ENCODE peak calls at places on chromosomes 2 and 18, in four cellular contexts. One of them, this sample, is unnamed.

GRCh38 chr2:239601201-239601851 is 200.5 kb upstream of the HDAC4 start:
- DNase-seq in dorsolateral prefrontal cortex: no peak
- DNase-seq in stimulated activated CD4-positive, alpha-beta T cell treated with anti-CD3 and anti-CD28 coated beads, Interleukin-15, amount 100 ng/mL, for 1 hour: no peak
- DNase-seq in effector memory CD4-positive, alpha-beta T cell: no peak
- DNase-seq in this sample: no peak

GRCh38 chr2:158125756-158126498 is 24.3 kb downstream of the UPP2 start:
- DNase-seq in dorsolateral prefrontal cortex: no peak
- DNase-seq in stimulated activated CD4-positive, alpha-beta T cell treated with anti-CD3 and anti-CD28 coated beads, Interleukin-15, amount 100 ng/mL, for 1 hour: no peak
- DNase-seq in effector memory CD4-positive, alpha-beta T cell: no peak
- DNase-seq in this sample: no peak

GRCh38 chr2:188902906-188903305 is 71.3 kb upstream of the COL3A1 start:
- DNase-seq in dorsolateral prefrontal cortex: no peak
- DNase-seq in stimulated activated CD4-positive, alpha-beta T cell treated with anti-CD3 and anti-CD28 coated beads, Interleukin-15, amount 100 ng/mL, for 1 hour: no peak
- DNase-seq in effector memory CD4-positive, alpha-beta T cell: no peak
- DNase-seq in this sample: no peak

GRCh38 chr2:150644298-150645067 is 157.0 kb upstream of the RND3 start:
- DNase-seq in dorsolateral prefrontal cortex: no peak
- DNase-seq in stimulated activated CD4-positive, alpha-beta T cell treated with anti-CD3 and anti-CD28 coated beads, Interleukin-15, amount 100 ng/mL, for 1 hour: no peak
- DNase-seq in effector memory CD4-positive, alpha-beta T cell: no peak
- DNase-seq in this sample: no peak

GRCh38 chr2:19689769-19690168 is 212.0 kb downstream of the TTC32 start:
- DNase-seq in dorsolateral prefrontal cortex: no peak
- DNase-seq in stimulated activated CD4-positive, alpha-beta T cell treated with anti-CD3 and anti-CD28 coated beads, Interleukin-15, amount 100 ng/mL, for 1 hour: no peak
- DNase-seq in effector memory CD4-positive, alpha-beta T cell: no peak
- DNase-seq in this sample: no peak

GRCh38 chr2:26674002-26674751 is 18.3 kb upstream of the KCNK3 start:
- DNase-seq in dorsolateral prefrontal cortex: no peak
- DNase-seq in stimulated activated CD4-positive, alpha-beta T cell treated with anti-CD3 and anti-CD28 coated beads, Interleukin-15, amount 100 ng/mL, for 1 hour: no peak
- DNase-seq in effector memory CD4-positive, alpha-beta T cell: no peak
- DNase-seq in this sample: no peak

GRCh38 chr2:241199286-241199685 is 10.8 kb downstream of the ANO7 start:
- DNase-seq in dorsolateral prefrontal cortex: no peak
- DNase-seq in stimulated activated CD4-positive, alpha-beta T cell treated with anti-CD3 and anti-CD28 coated beads, Interleukin-15, amount 100 ng/mL, for 1 hour: no peak
- DNase-seq in effector memory CD4-positive, alpha-beta T cell: no peak
- DNase-seq in this sample: no peak

GRCh38 chr2:108834620-108835019 is 48.0 kb downstream of the CCDC138 start:
- DNase-seq in dorsolateral prefrontal cortex: no peak
- DNase-seq in stimulated activated CD4-positive, alpha-beta T cell treated with anti-CD3 and anti-CD28 coated beads, Interleukin-15, amount 100 ng/mL, for 1 hour: no peak
- DNase-seq in effector memory CD4-positive, alpha-beta T cell: no peak
- DNase-seq in this sample: no peak

GRCh38 chr2:23563673-23564617 is 179.0 kb downstream of the KLHL29 start:
- DNase-seq in dorsolateral prefrontal cortex: peak
- DNase-seq in stimulated activated CD4-positive, alpha-beta T cell treated with anti-CD3 and anti-CD28 coated beads, Interleukin-15, amount 100 ng/mL, for 1 hour: no peak
- DNase-seq in effector memory CD4-positive, alpha-beta T cell: no peak
- DNase-seq in this sample: peak

GRCh38 chr2:592737-593136 is 84.5 kb downstream of the TMEM18 start:
- DNase-seq in dorsolateral prefrontal cortex: no peak
- DNase-seq in stimulated activated CD4-positive, alpha-beta T cell treated with anti-CD3 and anti-CD28 coated beads, Interleukin-15, amount 100 ng/mL, for 1 hour: no peak
- DNase-seq in effector memory CD4-positive, alpha-beta T cell: no peak
- DNase-seq in this sample: no peak

GRCh38 chr2:241844066-241844728 is 14.5 kb downstream of the PDCD1 start:
- DNase-seq in dorsolateral prefrontal cortex: no peak
- DNase-seq in stimulated activated CD4-positive, alpha-beta T cell treated with anti-CD3 and anti-CD28 coated beads, Interleukin-15, amount 100 ng/mL, for 1 hour: peak
- DNase-seq in effector memory CD4-positive, alpha-beta T cell: peak
- DNase-seq in this sample: peak

GRCh38 chr2:201733544-201733943 is 35.1 kb upstream of the MPP4 start:
- DNase-seq in dorsolateral prefrontal cortex: no peak
- DNase-seq in stimulated activated CD4-positive, alpha-beta T cell treated with anti-CD3 and anti-CD28 coated beads, Interleukin-15, amount 100 ng/mL, for 1 hour: no peak
- DNase-seq in effector memory CD4-positive, alpha-beta T cell: no peak
- DNase-seq in this sample: no peak

GRCh38 chr2:61436092-61436491 is 34.8 kb downstream of the USP34 start:
- DNase-seq in dorsolateral prefrontal cortex: no peak
- DNase-seq in stimulated activated CD4-positive, alpha-beta T cell treated with anti-CD3 and anti-CD28 coated beads, Interleukin-15, amount 100 ng/mL, for 1 hour: no peak
- DNase-seq in effector memory CD4-positive, alpha-beta T cell: no peak
- DNase-seq in this sample: no peak

GRCh38 chr2:137910641-137911040 is 53.6 kb upstream of the HNMT start:
- DNase-seq in dorsolateral prefrontal cortex: no peak
- DNase-seq in stimulated activated CD4-positive, alpha-beta T cell treated with anti-CD3 and anti-CD28 coated beads, Interleukin-15, amount 100 ng/mL, for 1 hour: no peak
- DNase-seq in effector memory CD4-positive, alpha-beta T cell: no peak
- DNase-seq in this sample: no peak

GRCh38 chr2:19544020-19544383 is 185.6 kb upstream of the OSR1 start:
- DNase-seq in dorsolateral prefrontal cortex: no peak
- DNase-seq in stimulated activated CD4-positive, alpha-beta T cell treated with anti-CD3 and anti-CD28 coated beads, Interleukin-15, amount 100 ng/mL, for 1 hour: no peak
- DNase-seq in effector memory CD4-positive, alpha-beta T cell: no peak
- DNase-seq in this sample: no peak

GRCh38 chr2:20382965-20383800 is 32.5 kb upstream of the PUM2 start:
- DNase-seq in dorsolateral prefrontal cortex: no peak
- DNase-seq in stimulated activated CD4-positive, alpha-beta T cell treated with anti-CD3 and anti-CD28 coated beads, Interleukin-15, amount 100 ng/mL, for 1 hour: no peak
- DNase-seq in effector memory CD4-positive, alpha-beta T cell: no peak
- DNase-seq in this sample: no peak

GRCh38 chr18:48673456-48674197 is 134.8 kb downstream of the CTIF start:
- DNase-seq in dorsolateral prefrontal cortex: no peak
- DNase-seq in stimulated activated CD4-positive, alpha-beta T cell treated with anti-CD3 and anti-CD28 coated beads, Interleukin-15, amount 100 ng/mL, for 1 hour: no peak
- DNase-seq in effector memory CD4-positive, alpha-beta T cell: no peak
- DNase-seq in this sample: no peak

GRCh38 chr18:44601447-44601846 is 79.2 kb upstream of the SETBP1 start:
- DNase-seq in dorsolateral prefrontal cortex: no peak
- DNase-seq in stimulated activated CD4-positive, alpha-beta T cell treated with anti-CD3 and anti-CD28 coated beads, Interleukin-15, amount 100 ng/mL, for 1 hour: no peak
- DNase-seq in effector memory CD4-positive, alpha-beta T cell: no peak
- DNase-seq in this sample: no peak

GRCh38 chr2:207473203-207473865 is 56.4 kb upstream of the CREB1 start:
- DNase-seq in dorsolateral prefrontal cortex: peak
- DNase-seq in stimulated activated CD4-positive, alpha-beta T cell treated with anti-CD3 and anti-CD28 coated beads, Interleukin-15, amount 100 ng/mL, for 1 hour: no peak
- DNase-seq in effector memory CD4-positive, alpha-beta T cell: no peak
- DNase-seq in this sample: peak

GRCh38 chr18:54845788-54846187 is 17.5 kb downstream of the RAB27B start:
- DNase-seq in dorsolateral prefrontal cortex: no peak
- DNase-seq in stimulated activated CD4-positive, alpha-beta T cell treated with anti-CD3 and anti-CD28 coated beads, Interleukin-15, amount 100 ng/mL, for 1 hour: no peak
- DNase-seq in effector memory CD4-positive, alpha-beta T cell: no peak
- DNase-seq in this sample: no peak

GRCh38 chr2:216915548-216916128 is 55.8 kb upstream of the TNP1 start:
- DNase-seq in dorsolateral prefrontal cortex: no peak
- DNase-seq in stimulated activated CD4-positive, alpha-beta T cell treated with anti-CD3 and anti-CD28 coated beads, Interleukin-15, amount 100 ng/mL, for 1 hour: no peak
- DNase-seq in effector memory CD4-positive, alpha-beta T cell: no peak
- DNase-seq in this sample: no peak

GRCh38 chr2:98892871-98893270 is 43.2 kb downstream of the CRACDL start:
- DNase-seq in dorsolateral prefrontal cortex: no peak
- DNase-seq in stimulated activated CD4-positive, alpha-beta T cell treated with anti-CD3 and anti-CD28 coated beads, Interleukin-15, amount 100 ng/mL, for 1 hour: no peak
- DNase-seq in effector memory CD4-positive, alpha-beta T cell: no peak
- DNase-seq in this sample: no peak

GRCh38 chr2:43219383-43220228 is 6.8 kb downstream of the ZFP36L2 start:
- DNase-seq in dorsolateral prefrontal cortex: peak
- DNase-seq in stimulated activated CD4-positive, alpha-beta T cell treated with anti-CD3 and anti-CD28 coated beads, Interleukin-15, amount 100 ng/mL, for 1 hour: peak
- DNase-seq in effector memory CD4-positive, alpha-beta T cell: peak
- DNase-seq in this sample: peak

GRCh38 chr2:54568876-54569298 is 112.8 kb downstream of the SPTBN1 start:
- DNase-seq in dorsolateral prefrontal cortex: no peak
- DNase-seq in stimulated activated CD4-positive, alpha-beta T cell treated with anti-CD3 and anti-CD28 coated beads, Interleukin-15, amount 100 ng/mL, for 1 hour: no peak
- DNase-seq in effector memory CD4-positive, alpha-beta T cell: no peak
- DNase-seq in this sample: no peak

GRCh38 chr2:55133467-55134315 is 83.4 kb upstream of the RTN4 start:
- DNase-seq in dorsolateral prefrontal cortex: no peak
- DNase-seq in stimulated activated CD4-positive, alpha-beta T cell treated with anti-CD3 and anti-CD28 coated beads, Interleukin-15, amount 100 ng/mL, for 1 hour: peak
- DNase-seq in effector memory CD4-positive, alpha-beta T cell: peak
- DNase-seq in this sample: peak

GRCh38 chr2:216405588-216405987 is 6.7 kb upstream of the SMARCAL1 start:
- DNase-seq in dorsolateral prefrontal cortex: no peak
- DNase-seq in stimulated activated CD4-positive, alpha-beta T cell treated with anti-CD3 and anti-CD28 coated beads, Interleukin-15, amount 100 ng/mL, for 1 hour: no peak
- DNase-seq in effector memory CD4-positive, alpha-beta T cell: no peak
- DNase-seq in this sample: no peak